ENCODE peak calls at places on chromosomes 4 and X, in eight cellular contexts. S is activated CD4-positive, alpha-beta T cell treated with anti-CD3 and anti-CD28 coated beads, Interleukin-2, amount 50 U/mL, for 48 hours; C is stromal cell of bone marrow; D is CD8-positive, alpha-beta T cell; O is stimulated activated CD8-positive, alpha-beta memory T cell treated with anti-CD3 and anti-CD28 coated beads, Interleukin-12 subunit alpha, Interleukin-12 subunit beta, amount 100 ng/mL, for 4 hours; T is left cardiac atrium; L is NCI-H2029; Y is thoracic aorta. X is an unnamed sample.

GRCh38 chrX:153469811-153470410 is 465 bp downstream of the HAUS7 start:
- DNase-seq in S (peak), C (no peak), D (no peak), O (no peak), T (no peak), L (no peak), Y (no peak), X (no peak)

GRCh38 chr4:138838251-138838650 is 177.3 kb upstream of the NOCT start:
- DNase-seq in S (no peak), C (no peak), D (no peak), O (no peak), T (no peak), L (no peak), Y (no peak), X (no peak)

GRCh38 chr4:115424852-115425251 is 311.4 kb upstream of the NDST4 start:
- DNase-seq in S (no peak), C (no peak), D (no peak), O (no peak), T (no peak), L (no peak), Y (no peak), X (no peak)

GRCh38 chrX:138763761-138764160 is 52.2 kb upstream of the FGF13 start:
- DNase-seq in S (no peak), C (no peak), D (no peak), O (no peak), T (no peak), L (no peak), Y (no peak), X (no peak)

GRCh38 chr4:88779431-88779830 is 81.8 kb upstream of the NAP1L5 start:
- DNase-seq in S (no peak), C (no peak), D (no peak), O (no peak), T (no peak), L (no peak), Y (no peak), X (no peak)

GRCh38 chr4:1476140-1476513 is 69.9 kb upstream of the NKX1-1 start:
- DNase-seq in S (no peak), C (no peak), D (no peak), O (no peak), T (no peak), L (no peak), Y (no peak), X (no peak)

GRCh38 chr4:64857815-64858214 is 448.6 kb upstream of the TECRL start:
- DNase-seq in S (no peak), C (no peak), D (no peak), O (no peak), T (no peak), L (no peak), Y (no peak), X (no peak)

GRCh38 chr4:171714791-171715454 is 98.3 kb upstream of the GALNTL6 start:
- DNase-seq in S (no peak), C (no peak), D (no peak), O (no peak), T (no peak), L (no peak), Y (no peak), X (no peak)

GRCh38 chr4:74230902-74231499 is 73.1 kb downstream of the MTHFD2L start:
- DNase-seq in S (peak), C (peak), D (no peak), O (no peak), T (peak), L (no peak), Y (no peak), X (no peak)

GRCh38 chr4:145879598-145879997 is 59.0 kb downstream of the ZNF827 start:
- DNase-seq in S (no peak), C (no peak), D (no peak), O (no peak), T (no peak), L (no peak), Y (no peak), X (peak)

GRCh38 chr4:139665690-139666529 is at the start of gene MGST2:
- DNase-seq in S (peak), C (no peak), D (no peak), O (no peak), T (peak), L (peak), Y (no peak), X (no peak)

GRCh38 chr4:7863911-7864681 is 75.6 kb downstream of the AFAP1 start:
- DNase-seq in S (peak), C (no peak), D (no peak), O (no peak), T (no peak), L (no peak), Y (no peak), X (no peak)

GRCh38 chrX:137431693-137432488 is 134.0 kb upstream of the ZIC3 start:
- DNase-seq in S (no peak), C (no peak), D (no peak), O (no peak), T (no peak), L (no peak), Y (no peak), X (no peak)

GRCh38 chr4:20252656-20253271 is 1.1 kb downstream of the SLIT2 start:
- DNase-seq in S (peak), C (no peak), D (no peak), O (no peak), T (peak), L (peak), Y (no peak), X (no peak)

GRCh38 chr4:108743021-108743420 is 19.8 kb downstream of the ETNPPL start:
- DNase-seq in S (no peak), C (no peak), D (no peak), O (no peak), T (no peak), L (no peak), Y (no peak), X (no peak)

GRCh38 chr4:825969-826330 is at the start of gene CPLX1:
- DNase-seq in S (no peak), C (no peak), D (no peak), O (no peak), T (no peak), L (peak), Y (no peak), X (no peak)

GRCh38 chr4:150302553-150302952 is 224.3 kb downstream of the DCLK2 start:
- DNase-seq in S (peak), C (peak), D (no peak), O (no peak), T (no peak), L (no peak), Y (no peak), X (peak)

GRCh38 chr4:28310926-28311325 is 1450.3 kb downstream of the STIM2 start:
- DNase-seq in S (no peak), C (no peak), D (no peak), O (no peak), T (no peak), L (no peak), Y (no peak), X (no peak)

GRCh38 chr4:100742045-100742444 is 224.2 kb upstream of the EMCN start:
- DNase-seq in S (no peak), C (peak), D (no peak), O (no peak), T (no peak), L (no peak), Y (no peak), X (peak)

GRCh38 chrX:19640693-19641374 is 125.5 kb upstream of the MAP3K15 start:
- DNase-seq in S (no peak), C (no peak), D (no peak), O (no peak), T (no peak), L (no peak), Y (no peak), X (no peak)

GRCh38 chr4:124386163-124386562 is 326.4 kb downstream of the ANKRD50 start:
- DNase-seq in S (no peak), C (peak), D (no peak), O (no peak), T (no peak), L (no peak), Y (no peak), X (peak)

GRCh38 chr4:76772498-76773106 is 125.3 kb downstream of the SOWAHB start:
- DNase-seq in S (no peak), C (no peak), D (no peak), O (no peak), T (no peak), L (no peak), Y (no peak), X (no peak)

GRCh38 chr4:18007625-18008024 is 13.9 kb downstream of the LCORL start:
- DNase-seq in S (no peak), C (no peak), D (no peak), O (no peak), T (no peak), L (no peak), Y (no peak), X (no peak)

GRCh38 chr4:188110036-188110435 is 633 bp upstream of the TRIML2 start:
- DNase-seq in S (no peak), C (no peak), D (no peak), O (no peak), T (no peak), L (no peak), Y (no peak), X (no peak)

GRCh38 chr4:38169524-38169923 is 209.3 kb downstream of the PTTG2 start:
- DNase-seq in S (no peak), C (no peak), D (no peak), O (no peak), T (no peak), L (no peak), Y (no peak), X (no peak)

GRCh38 chrX:18873189-18873791 is 110.6 kb downstream of the PHKA2 start:
- DNase-seq in S (peak), C (peak), D (no peak), O (no peak), T (peak), L (no peak), Y (no peak), X (peak)

GRCh38 chrX:132795211-132795610 is 163.2 kb downstream of the HS6ST2 start:
- DNase-seq in S (no peak), C (no peak), D (no peak), O (no peak), T (no peak), L (no peak), Y (no peak), X (no peak)

GRCh38 chrX:53918697-53919096 is 125.6 kb downstream of the PHF8 start:
- DNase-seq in S (no peak), C (no peak), D (no peak), O (no peak), T (no peak), L (no peak), Y (no peak), X (no peak)

GRCh38 chr4:8303485-8304281 is 34.1 kb downstream of the HTRA3 start:
- DNase-seq in S (no peak), C (peak), D (no peak), O (no peak), T (no peak), L (peak), Y (no peak), X (peak)